ENCODE peak calls at places on chromosome 18, in seven cellular contexts. A is naive thymus-derived CD8-positive, alpha-beta T cell; P is dorsolateral prefrontal cortex; D is LoVo; C is activated naive CD8-positive, alpha-beta T cell treated with anti-CD3 and anti-CD28 coated beads for 36 hours; W is CD8-positive, alpha-beta memory T cell; B is Ammon's horn. S is an unnamed sample.

GRCh38 chr18:52183107-52183506 is 156.9 kb upstream of the DCC start:
- DNase-seq in A (no peak), P (no peak), D (no peak), C (no peak), W (no peak), B (no peak), S (no peak)

GRCh38 chr18:7576685-7577084 is 9.6 kb downstream of the PTPRM start:
- DNase-seq in A (no peak), P (no peak), D (no peak), C (no peak), W (no peak), B (no peak), S (no peak)

GRCh38 chr18:33959609-33960008 is 265.1 kb downstream of the NOL4 start:
- DNase-seq in A (no peak), P (no peak), D (no peak), C (no peak), W (no peak), B (no peak), S (no peak)

GRCh38 chr18:21897811-21898210 is 157.2 kb downstream of the MIB1 start:
- DNase-seq in A (no peak), P (no peak), D (peak), C (no peak), W (no peak), B (peak), S (peak)

GRCh38 chr18:60060578-60060977 is 160.8 kb downstream of the PMAIP1 start:
- DNase-seq in A (no peak), P (no peak), D (no peak), C (no peak), W (no peak), B (no peak), S (no peak)

GRCh38 chr18:62324917-62325805 is at the start of gene TNFRSF11A:
- DNase-seq in A (peak), P (no peak), D (peak), C (peak), W (peak), B (no peak), S (peak)

GRCh38 chr18:69872661-69873060 is 75.0 kb downstream of the CD226 start:
- DNase-seq in A (no peak), P (no peak), D (no peak), C (no peak), W (no peak), B (no peak), S (no peak)

GRCh38 chr18:1350931-1351450 is 446.3 kb downstream of the ADCYAP1 start:
- DNase-seq in A (no peak), P (no peak), D (no peak), C (no peak), W (no peak), B (no peak), S (no peak)

GRCh38 chr18:10190564-10190963 is 263.9 kb upstream of the APCDD1 start:
- DNase-seq in A (no peak), P (no peak), D (no peak), C (no peak), W (no peak), B (no peak), S (no peak)

GRCh38 chr18:62963522-62963921 is 248.2 kb downstream of the PHLPP1 start:
- DNase-seq in A (no peak), P (no peak), D (no peak), C (no peak), W (no peak), B (no peak), S (no peak)

GRCh38 chr18:26813043-26813442 is 52.5 kb downstream of the AQP4 start:
- DNase-seq in A (no peak), P (no peak), D (no peak), C (no peak), W (no peak), B (peak), S (no peak)

GRCh38 chr18:6624271-6624670 is 105.2 kb upstream of the ARHGAP28 start:
- DNase-seq in A (no peak), P (no peak), D (peak), C (no peak), W (no peak), B (no peak), S (no peak)

GRCh38 chr18:65751145-65752085 is 603 bp downstream of the CDH7 start:
- DNase-seq in A (no peak), P (peak), D (no peak), C (no peak), W (no peak), B (no peak), S (no peak)

GRCh38 chr18:22594155-22594690 is 176.5 kb upstream of the CTAGE1 start:
- DNase-seq in A (no peak), P (no peak), D (no peak), C (no peak), W (no peak), B (no peak), S (no peak)

GRCh38 chr18:79512461-79513380 is 117.0 kb downstream of the NFATC1 start:
- DNase-seq in A (no peak), P (no peak), D (no peak), C (no peak), W (no peak), B (no peak), S (no peak)

GRCh38 chr18:3603460-3604259 is 153.7 kb downstream of the TGIF1 start:
- DNase-seq in A (no peak), P (no peak), D (peak), C (peak), W (no peak), B (peak), S (peak)

GRCh38 chr18:38369772-38370690 is 804.4 kb upstream of the CELF4 start:
- DNase-seq in A (no peak), P (no peak), D (no peak), C (no peak), W (no peak), B (no peak), S (peak)

GRCh38 chr18:50579061-50579774 is 19.3 kb downstream of the MAPK4 start:
- DNase-seq in A (no peak), P (no peak), D (no peak), C (no peak), W (no peak), B (no peak), S (no peak)

GRCh38 chr18:37166491-37166890 is 337.6 kb downstream of the KIAA1328 start:
- DNase-seq in A (no peak), P (no peak), D (no peak), C (no peak), W (no peak), B (no peak), S (no peak)

GRCh38 chr18:903703-904102 is 968 bp upstream of the ADCYAP1 start:
- DNase-seq in A (no peak), P (no peak), D (peak), C (peak), W (no peak), B (peak), S (peak)

GRCh38 chr18:45997689-45998088 is 30.6 kb upstream of the EPG5 start:
- DNase-seq in A (no peak), P (no peak), D (no peak), C (peak), W (no peak), B (no peak), S (peak)

GRCh38 chr18:79848294-79848578 is 50.5 kb downstream of the KCNG2 start:
- DNase-seq in A (no peak), P (no peak), D (no peak), C (no peak), W (no peak), B (no peak), S (no peak)

GRCh38 chr18:75209952-75210261 is 690 bp upstream of the TSHZ1 start:
- DNase-seq in A (no peak), P (no peak), D (no peak), C (no peak), W (no peak), B (peak), S (no peak)